ENCODE peak calls at places on chromosomes 16 and 17, in six cellular contexts. X is heart left ventricle, H is esophagus squamous epithelium, S is PC-3, C is A549, N is heart right ventricle. Q is an unnamed sample. For H3K4me1, the result is how much of the 10 kb centered on the place peaks cover.

GRCh38 chr17:76820039-76820438 is 48.2 kb upstream of the MGAT5B start:
- DNase-seq in X (no peak), H (no peak), S (no peak), C (no peak), N (no peak), Q (no peak)

GRCh38 chr16:7113949-7114348 is 218.7 kb upstream of the RBFOX1 start:
- DNase-seq in X (no peak), H (no peak), S (no peak), C (no peak), N (no peak), Q (no peak)

GRCh38 chr16:85798283-85798776 is 1.0 kb downstream of the EMC8 start:
- DNase-seq in X (no peak), H (no peak), S (no peak), C (peak), N (no peak), Q (no peak)

GRCh38 chr16:76535-77272 is 1.3 kb upstream of the MPG start:
- DNase-seq in X (peak), H (no peak), S (peak), C (peak), N (peak), Q (peak)

GRCh38 chr17:76370261-76370993 is 14.0 kb upstream of the SPHK1 start:
- DNase-seq in X (peak), H (no peak), S (peak), C (peak), N (peak), Q (peak)

GRCh38 chr16:9060225-9060624 is 31.2 kb upstream of the HAPSTR1 start:
- DNase-seq in X (no peak), H (no peak), S (peak), C (no peak), N (no peak), Q (no peak)

GRCh38 chr17:58487589-58488427 is at the start of gene HSF5:
- DNase-seq in X (no peak), H (no peak), S (no peak), C (no peak), N (no peak), Q (no peak)

GRCh38 chr17:76993636-76994035 is 125.4 kb downstream of the MGAT5B start:
- DNase-seq in X (no peak), H (no peak), S (no peak), C (no peak), N (no peak), Q (no peak)

GRCh38 chr17:41965694-41966375 is 760 bp upstream of the CNP start:
- DNase-seq in X (peak), H (no peak), S (peak), C (peak), N (peak), Q (peak)

GRCh38 chr16:53022374-53022773 is 30.3 kb downstream of the CHD9NB start:
- DNase-seq in X (peak), H (no peak), S (peak), C (peak), N (peak), Q (peak)

GRCh38 chr17:17752822-17753448 is 71.7 kb downstream of the RAI1 start:
- DNase-seq in X (no peak), H (no peak), S (no peak), C (no peak), N (no peak), Q (no peak)

DNA sequence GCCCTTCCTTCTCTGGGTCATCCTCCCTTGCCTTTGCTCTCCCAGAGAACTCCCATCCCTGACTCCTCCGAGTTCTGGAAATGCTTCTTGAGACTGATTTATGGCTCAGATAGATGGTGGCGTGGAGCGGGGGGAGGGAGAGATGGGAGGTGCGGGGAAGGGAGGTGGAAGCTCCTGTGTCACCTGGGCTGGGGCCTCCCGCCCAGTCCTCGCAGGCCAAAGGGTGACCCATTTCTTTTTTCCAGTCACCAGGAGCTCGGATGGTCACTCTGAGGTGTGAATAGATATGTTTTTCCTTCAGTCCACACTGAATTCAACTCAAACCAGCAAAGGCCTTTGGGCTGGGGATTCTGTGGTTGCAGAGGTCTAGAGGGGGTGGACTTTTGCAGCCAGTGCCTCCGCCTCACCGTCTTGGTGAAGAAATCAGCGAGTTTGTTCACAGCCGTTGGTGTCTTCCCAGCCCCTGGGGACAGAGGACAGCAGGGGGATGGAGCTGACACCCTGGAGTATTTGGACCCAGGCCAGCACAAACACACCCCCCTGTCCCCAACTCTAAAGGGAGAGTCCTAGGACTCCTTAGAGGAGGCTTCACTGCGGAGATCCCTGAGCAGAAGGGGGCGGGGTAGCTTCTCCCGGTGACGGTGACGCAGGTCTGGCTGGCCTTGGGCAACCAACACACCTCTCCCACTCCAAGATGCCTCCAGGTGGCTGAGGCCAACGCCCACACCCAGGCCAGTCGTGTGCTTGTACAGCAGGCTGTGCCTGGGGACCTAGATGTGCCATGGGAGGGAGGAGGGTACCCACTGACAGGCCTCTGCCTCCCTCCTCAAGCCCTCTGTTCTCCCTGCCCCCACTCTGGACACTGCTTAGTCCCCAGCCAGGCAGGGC is 80.6 kb downstream of the AMFR start:
- DNase-seq in X (no peak), H (no peak), S (peak), C (no peak), N (no peak), Q (no peak)
- H3K4me1 ChIP-seq in X (under half), H (under half), S (under half), C (under half), N (under half), Q (under half)

GRCh38 chr16:63527404-63527803 is 1491.2 kb upstream of the CDH8 start:
- DNase-seq in X (no peak), H (no peak), S (no peak), C (no peak), N (no peak), Q (no peak)
- H3K27ac ChIP-seq in X (no peak), H (no peak), S (no peak), C (no peak), N (no peak), Q (no peak)

GRCh38 chr17:78998311-78999055 is 11.1 kb downstream of the CANT1 start:
- DNase-seq in X (peak), H (no peak), S (peak), C (no peak), N (peak), Q (no peak)
- TF ChIP-seq CTCF in X (peak), H (no peak), S (no peak), C (no peak), N (peak), Q (no peak)

DNA sequence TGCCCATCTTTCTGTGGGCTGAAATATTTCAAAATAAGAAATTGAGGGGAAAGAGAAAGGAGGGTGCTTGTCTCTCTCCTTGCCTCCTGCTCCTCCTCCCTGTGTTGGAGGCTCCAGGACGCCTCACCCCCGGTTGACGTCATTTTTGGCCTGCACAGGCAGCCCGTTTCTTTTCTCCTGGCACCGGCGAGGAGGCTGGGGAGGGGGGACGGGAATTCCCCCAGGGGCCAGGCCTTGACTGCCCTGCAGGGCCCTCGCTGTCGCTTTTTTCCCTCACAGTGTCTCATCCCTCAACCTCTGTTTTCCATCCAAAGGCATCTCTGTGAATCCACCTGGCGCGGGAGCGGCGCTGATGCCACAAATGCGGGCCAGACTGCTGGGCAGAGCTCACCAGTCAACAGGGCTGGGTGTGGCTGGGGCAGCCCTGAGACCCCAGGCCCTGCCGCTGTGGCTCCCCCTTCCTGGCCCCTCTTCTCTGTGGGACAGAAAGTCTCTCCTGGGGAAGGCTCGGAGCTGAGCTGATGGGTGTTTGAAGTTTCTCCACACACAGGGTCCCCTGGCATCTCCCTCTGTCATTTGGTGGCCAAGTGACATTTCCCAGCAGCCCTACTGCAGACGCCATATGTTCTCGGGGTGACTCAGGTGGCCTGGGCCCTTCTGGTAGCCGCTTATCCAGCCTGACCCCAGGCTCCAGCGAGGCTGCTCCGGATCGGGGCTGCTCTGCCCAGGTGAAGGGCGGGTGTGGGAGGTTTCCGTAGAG is 16.0 kb downstream of the CENPX start:
- DNase-seq in X (peak), H (no peak), S (no peak), C (no peak), N (peak), Q (no peak)
- H3K4me1 ChIP-seq in X (under half), H (under half), S (under half), C (half or more), N (under half), Q (under half)

GRCh38 chr17:40060887-40061480 is 1.8 kb upstream of the THRA start:
- DNase-seq in X (no peak), H (no peak), S (no peak), C (no peak), N (peak), Q (no peak)
- H3K27ac ChIP-seq in X (no peak), H (peak), S (no peak), C (no peak), N (no peak), Q (no peak)

GRCh38 chr17:81929253-81930141 is 2.0 kb upstream of the MAFG start:
- DNase-seq in X (no peak), H (no peak), S (no peak), C (no peak), N (no peak), Q (no peak)

GRCh38 chr17:81928497-81929252 is 1.1 kb upstream of the MAFG start:
- DNase-seq in X (no peak), H (no peak), S (peak), C (no peak), N (no peak), Q (no peak)

GRCh38 chr17:81927145-81927652 is 336 bp downstream of the MAFG start:
- DNase-seq in X (no peak), H (no peak), S (no peak), C (no peak), N (no peak), Q (no peak)

GRCh38 chr17:81926451-81927144 is 937 bp downstream of the MAFG start:
- DNase-seq in X (peak), H (no peak), S (peak), C (peak), N (peak), Q (no peak)

DNA sequence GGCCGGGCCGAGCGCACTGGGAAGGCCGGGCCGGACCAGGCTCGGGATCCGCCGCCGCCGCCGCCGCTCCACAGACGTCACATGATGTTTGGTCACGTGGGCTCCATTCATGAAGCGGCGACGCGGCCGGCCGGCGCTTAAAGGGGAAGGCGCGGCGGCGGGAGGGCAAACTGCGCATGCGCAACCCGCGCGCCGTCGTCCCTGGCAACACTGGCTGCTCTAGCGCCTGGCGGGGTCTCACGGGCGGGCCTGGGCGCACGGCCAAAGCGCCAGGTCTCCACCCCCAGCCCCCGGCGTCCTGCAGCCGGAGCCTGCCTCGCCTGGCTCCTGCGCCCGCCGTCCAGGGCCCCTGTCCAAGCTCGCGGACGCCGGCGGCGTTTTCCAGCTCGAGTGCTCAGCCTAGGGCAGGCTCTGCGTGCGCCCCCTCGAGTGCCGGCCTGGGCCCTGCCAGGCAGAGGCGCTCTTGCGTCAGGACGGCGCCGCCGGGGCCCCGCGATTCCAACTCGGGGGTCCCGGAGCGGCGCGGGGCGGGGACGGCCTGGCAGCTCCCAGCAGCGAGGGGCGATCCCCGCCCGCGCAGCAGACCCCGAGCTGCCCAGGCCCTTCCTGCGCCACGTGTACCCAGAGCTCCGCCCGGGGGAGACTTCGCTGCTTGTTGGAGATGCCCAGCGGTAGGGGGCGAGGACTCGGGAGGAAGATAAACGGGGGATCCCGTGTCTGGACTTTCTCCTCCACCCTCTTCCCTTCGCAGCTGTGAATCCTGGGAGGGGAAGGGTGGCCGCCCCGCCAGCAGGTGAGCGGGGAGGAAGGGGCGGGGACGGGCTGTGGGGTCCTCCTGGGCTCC is at the start of gene MAFG:
- DNase-seq in X (peak), H (peak), S (peak), C (peak), N (peak), Q (peak)
- TF ChIP-seq CTCF in X (peak), H (peak), S (peak), C (peak), N (peak), Q (peak)